ENCODE peak calls at places on chromosomes 4 and X, in ten cellular contexts. One of them, this sample, is unnamed.

GRCh38 chr4:137635108-137635507 is 102.8 kb upstream of the PCDH18 start:
- DNase-seq in fibroblast of the aortic adventitia: peak
- DNase-seq in PC-9: no peak
- DNase-seq in WTC11: no peak
- DNase-seq in nephron progenitor cell: no peak
- DNase-seq in foreskin fibroblast: peak
- DNase-seq in GM12864: no peak
- DNase-seq in cardiac muscle cell: peak
- DNase-seq in pancreas: no peak
- DNase-seq in fibroblast of mammary gland: peak
- DNase-seq in this sample: no peak

GRCh38 chrX:132948648-132949260 is 9.7 kb downstream of the HS6ST2 start:
- DNase-seq in fibroblast of the aortic adventitia: no peak
- DNase-seq in PC-9: no peak
- DNase-seq in WTC11: no peak
- DNase-seq in nephron progenitor cell: peak
- DNase-seq in foreskin fibroblast: no peak
- DNase-seq in GM12864: no peak
- DNase-seq in cardiac muscle cell: no peak
- DNase-seq in pancreas: no peak
- DNase-seq in fibroblast of mammary gland: no peak
- DNase-seq in this sample: no peak

GRCh38 chrX:39196192-39197102 is 395.2 kb downstream of the MID1IP1 start:
- DNase-seq in fibroblast of the aortic adventitia: peak
- DNase-seq in PC-9: no peak
- DNase-seq in WTC11: no peak
- DNase-seq in nephron progenitor cell: no peak
- DNase-seq in foreskin fibroblast: no peak
- DNase-seq in GM12864: peak
- DNase-seq in cardiac muscle cell: peak
- DNase-seq in pancreas: peak
- DNase-seq in fibroblast of mammary gland: peak
- DNase-seq in this sample: no peak

GRCh38 chr4:903066-904046 is 28.8 kb downstream of the GAK start:
- DNase-seq in fibroblast of the aortic adventitia: no peak
- DNase-seq in PC-9: no peak
- DNase-seq in WTC11: no peak
- DNase-seq in nephron progenitor cell: no peak
- DNase-seq in foreskin fibroblast: no peak
- DNase-seq in GM12864: no peak
- DNase-seq in cardiac muscle cell: no peak
- DNase-seq in pancreas: peak
- DNase-seq in fibroblast of mammary gland: no peak
- DNase-seq in this sample: no peak

GRCh38 chrX:2848806-2849420 is 20.2 kb downstream of the GYG2 start:
- DNase-seq in fibroblast of the aortic adventitia: peak
- DNase-seq in PC-9: no peak
- DNase-seq in WTC11: no peak
- DNase-seq in nephron progenitor cell: peak
- DNase-seq in foreskin fibroblast: peak
- DNase-seq in GM12864: no peak
- DNase-seq in cardiac muscle cell: peak
- DNase-seq in pancreas: no peak
- DNase-seq in fibroblast of mammary gland: peak
- DNase-seq in this sample: no peak

GRCh38 chr4:154014401-154015105 is 225.7 kb upstream of the SFRP2 start:
- DNase-seq in fibroblast of the aortic adventitia: peak
- DNase-seq in PC-9: no peak
- DNase-seq in WTC11: no peak
- DNase-seq in nephron progenitor cell: no peak
- DNase-seq in foreskin fibroblast: no peak
- DNase-seq in GM12864: no peak
- DNase-seq in cardiac muscle cell: no peak
- DNase-seq in pancreas: no peak
- DNase-seq in fibroblast of mammary gland: peak
- DNase-seq in this sample: no peak

GRCh38 chr4:26116057-26116456 is 202.0 kb downstream of the SMIM20 start:
- DNase-seq in fibroblast of the aortic adventitia: no peak
- DNase-seq in PC-9: no peak
- DNase-seq in WTC11: no peak
- DNase-seq in nephron progenitor cell: no peak
- DNase-seq in foreskin fibroblast: no peak
- DNase-seq in GM12864: no peak
- DNase-seq in cardiac muscle cell: no peak
- DNase-seq in pancreas: no peak
- DNase-seq in fibroblast of mammary gland: peak
- DNase-seq in this sample: no peak

GRCh38 chrX:135625995-135626394 is 87.4 kb upstream of the CT45A1 start:
- DNase-seq in fibroblast of the aortic adventitia: peak
- DNase-seq in PC-9: no peak
- DNase-seq in WTC11: no peak
- DNase-seq in nephron progenitor cell: no peak
- DNase-seq in foreskin fibroblast: no peak
- DNase-seq in GM12864: no peak
- DNase-seq in cardiac muscle cell: peak
- DNase-seq in pancreas: no peak
- DNase-seq in fibroblast of mammary gland: peak
- DNase-seq in this sample: no peak

GRCh38 chrX:153642313-153642654 is 4.7 kb upstream of the DUSP9 start:
- DNase-seq in fibroblast of the aortic adventitia: no peak
- DNase-seq in PC-9: no peak
- DNase-seq in WTC11: peak
- DNase-seq in nephron progenitor cell: peak
- DNase-seq in foreskin fibroblast: no peak
- DNase-seq in GM12864: no peak
- DNase-seq in cardiac muscle cell: no peak
- DNase-seq in pancreas: peak
- DNase-seq in fibroblast of mammary gland: no peak
- DNase-seq in this sample: no peak

GRCh38 chr4:20591571-20592455 is 108.4 kb upstream of the PACRGL start:
- DNase-seq in fibroblast of the aortic adventitia: no peak
- DNase-seq in PC-9: no peak
- DNase-seq in WTC11: no peak
- DNase-seq in nephron progenitor cell: no peak
- DNase-seq in foreskin fibroblast: no peak
- DNase-seq in GM12864: no peak
- DNase-seq in cardiac muscle cell: no peak
- DNase-seq in pancreas: no peak
- DNase-seq in fibroblast of mammary gland: no peak
- DNase-seq in this sample: no peak

GRCh38 chrX:13506574-13506973 is 62.8 kb upstream of the EGFL6 start:
- DNase-seq in fibroblast of the aortic adventitia: peak
- DNase-seq in PC-9: no peak
- DNase-seq in WTC11: peak
- DNase-seq in nephron progenitor cell: peak
- DNase-seq in foreskin fibroblast: no peak
- DNase-seq in GM12864: no peak
- DNase-seq in cardiac muscle cell: peak
- DNase-seq in pancreas: peak
- DNase-seq in fibroblast of mammary gland: peak
- DNase-seq in this sample: no peak

GRCh38 chr4:55475394-55476243 is 71.1 kb downstream of the CLOCK start:
- DNase-seq in fibroblast of the aortic adventitia: peak
- DNase-seq in PC-9: no peak
- DNase-seq in WTC11: no peak
- DNase-seq in nephron progenitor cell: no peak
- DNase-seq in foreskin fibroblast: peak
- DNase-seq in GM12864: no peak
- DNase-seq in cardiac muscle cell: peak
- DNase-seq in pancreas: no peak
- DNase-seq in fibroblast of mammary gland: peak
- DNase-seq in this sample: no peak

GRCh38 chrX:65999563-66000148 is 40.2 kb downstream of the VSIG4 start:
- DNase-seq in fibroblast of the aortic adventitia: no peak
- DNase-seq in PC-9: no peak
- DNase-seq in WTC11: no peak
- DNase-seq in nephron progenitor cell: no peak
- DNase-seq in foreskin fibroblast: no peak
- DNase-seq in GM12864: no peak
- DNase-seq in cardiac muscle cell: no peak
- DNase-seq in pancreas: no peak
- DNase-seq in fibroblast of mammary gland: no peak
- DNase-seq in this sample: no peak

DNA sequence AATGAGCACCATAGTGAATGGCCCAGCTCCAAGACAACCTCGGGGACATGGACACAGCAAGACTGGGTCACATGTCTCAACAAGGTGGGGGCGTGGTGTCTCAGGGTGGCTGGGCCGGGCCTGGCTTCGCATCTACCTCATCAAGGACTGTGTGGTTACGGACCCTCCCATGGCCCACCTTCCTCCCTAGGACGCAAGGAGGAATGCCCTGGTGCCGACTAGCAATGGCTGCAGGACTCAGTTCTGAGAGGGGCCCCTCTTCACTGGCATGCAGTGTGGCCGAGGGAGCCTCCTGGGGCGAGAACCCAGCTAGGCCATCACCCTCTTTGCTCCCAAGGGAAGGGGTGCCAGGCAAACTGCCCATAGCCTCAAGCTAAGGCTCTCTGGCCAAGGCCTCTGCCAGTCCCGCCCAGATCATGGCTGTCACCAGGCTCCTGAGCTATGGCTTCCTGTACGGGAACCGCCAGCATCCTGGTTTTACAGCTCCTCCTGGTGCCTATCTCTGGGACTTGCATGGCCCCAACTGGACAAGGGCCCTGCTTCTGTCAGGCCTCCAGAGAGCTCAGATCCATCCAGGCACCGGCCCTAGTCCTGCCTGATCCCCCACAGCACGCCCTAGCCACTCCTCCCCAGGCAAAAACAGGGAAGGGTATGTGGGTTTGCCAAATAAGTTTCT is 218.0 kb upstream of the AGTR2 start:
- DNase-seq in fibroblast of the aortic adventitia: no peak
- DNase-seq in PC-9: no peak
- DNase-seq in WTC11: no peak
- DNase-seq in nephron progenitor cell: no peak
- DNase-seq in foreskin fibroblast: no peak
- DNase-seq in GM12864: no peak
- DNase-seq in cardiac muscle cell: no peak
- DNase-seq in pancreas: no peak
- DNase-seq in fibroblast of mammary gland: no peak
- DNase-seq in this sample: no peak
- TF ChIP-seq CTCF in fibroblast of the aortic adventitia: no peak
- TF ChIP-seq CTCF in PC-9: no peak
- TF ChIP-seq CTCF in WTC11: no peak
- TF ChIP-seq CTCF in nephron progenitor cell: no peak
- TF ChIP-seq CTCF in foreskin fibroblast: no peak
- TF ChIP-seq CTCF in GM12864: no peak
- TF ChIP-seq CTCF in cardiac muscle cell: no peak
- TF ChIP-seq CTCF in pancreas: no peak
- TF ChIP-seq CTCF in fibroblast of mammary gland: peak
- TF ChIP-seq CTCF in this sample: no peak

GRCh38 chr4:121823505-121824170 is at the start of gene CCNA2:
- DNase-seq in fibroblast of the aortic adventitia: peak
- DNase-seq in PC-9: peak
- DNase-seq in WTC11: peak
- DNase-seq in nephron progenitor cell: peak
- DNase-seq in foreskin fibroblast: peak
- DNase-seq in GM12864: peak
- DNase-seq in cardiac muscle cell: peak
- DNase-seq in pancreas: peak
- DNase-seq in fibroblast of mammary gland: peak
- DNase-seq in this sample: peak
- TF ChIP-seq CTCF in fibroblast of the aortic adventitia: peak
- TF ChIP-seq CTCF in PC-9: no peak
- TF ChIP-seq CTCF in WTC11: no peak
- TF ChIP-seq CTCF in nephron progenitor cell: no peak
- TF ChIP-seq CTCF in foreskin fibroblast: no peak
- TF ChIP-seq CTCF in GM12864: no peak
- TF ChIP-seq CTCF in cardiac muscle cell: no peak
- TF ChIP-seq CTCF in pancreas: no peak
- TF ChIP-seq CTCF in fibroblast of mammary gland: peak
- TF ChIP-seq CTCF in this sample: no peak

GRCh38 chr4:124188601-124189000 is 523.9 kb downstream of the ANKRD50 start:
- DNase-seq in fibroblast of the aortic adventitia: no peak
- DNase-seq in PC-9: peak
- DNase-seq in WTC11: no peak
- DNase-seq in nephron progenitor cell: no peak
- DNase-seq in foreskin fibroblast: no peak
- DNase-seq in GM12864: no peak
- DNase-seq in cardiac muscle cell: no peak
- DNase-seq in pancreas: no peak
- DNase-seq in fibroblast of mammary gland: no peak
- DNase-seq in this sample: no peak

GRCh38 chr4:124189545-124189944 is 523.0 kb downstream of the ANKRD50 start:
- DNase-seq in fibroblast of the aortic adventitia: no peak
- DNase-seq in PC-9: peak
- DNase-seq in WTC11: no peak
- DNase-seq in nephron progenitor cell: no peak
- DNase-seq in foreskin fibroblast: no peak
- DNase-seq in GM12864: no peak
- DNase-seq in cardiac muscle cell: no peak
- DNase-seq in pancreas: no peak
- DNase-seq in fibroblast of mammary gland: no peak
- DNase-seq in this sample: no peak

GRCh38 chr4:124192544-124192943 is 520.0 kb downstream of the ANKRD50 start:
- DNase-seq in fibroblast of the aortic adventitia: no peak
- DNase-seq in PC-9: peak
- DNase-seq in WTC11: no peak
- DNase-seq in nephron progenitor cell: no peak
- DNase-seq in foreskin fibroblast: no peak
- DNase-seq in GM12864: no peak
- DNase-seq in cardiac muscle cell: no peak
- DNase-seq in pancreas: no peak
- DNase-seq in fibroblast of mammary gland: no peak
- DNase-seq in this sample: no peak

GRCh38 chr4:124191329-124191728 is 521.2 kb downstream of the ANKRD50 start:
- DNase-seq in fibroblast of the aortic adventitia: no peak
- DNase-seq in PC-9: peak
- DNase-seq in WTC11: no peak
- DNase-seq in nephron progenitor cell: no peak
- DNase-seq in foreskin fibroblast: no peak
- DNase-seq in GM12864: no peak
- DNase-seq in cardiac muscle cell: no peak
- DNase-seq in pancreas: no peak
- DNase-seq in fibroblast of mammary gland: no peak
- DNase-seq in this sample: no peak
- TF ChIP-seq CTCF in fibroblast of the aortic adventitia: no peak
- TF ChIP-seq CTCF in PC-9: no peak
- TF ChIP-seq CTCF in WTC11: no peak
- TF ChIP-seq CTCF in nephron progenitor cell: no peak
- TF ChIP-seq CTCF in foreskin fibroblast: no peak
- TF ChIP-seq CTCF in GM12864: no peak
- TF ChIP-seq CTCF in cardiac muscle cell: no peak
- TF ChIP-seq CTCF in pancreas: no peak
- TF ChIP-seq CTCF in fibroblast of mammary gland: no peak
- TF ChIP-seq CTCF in this sample: no peak

DNA sequence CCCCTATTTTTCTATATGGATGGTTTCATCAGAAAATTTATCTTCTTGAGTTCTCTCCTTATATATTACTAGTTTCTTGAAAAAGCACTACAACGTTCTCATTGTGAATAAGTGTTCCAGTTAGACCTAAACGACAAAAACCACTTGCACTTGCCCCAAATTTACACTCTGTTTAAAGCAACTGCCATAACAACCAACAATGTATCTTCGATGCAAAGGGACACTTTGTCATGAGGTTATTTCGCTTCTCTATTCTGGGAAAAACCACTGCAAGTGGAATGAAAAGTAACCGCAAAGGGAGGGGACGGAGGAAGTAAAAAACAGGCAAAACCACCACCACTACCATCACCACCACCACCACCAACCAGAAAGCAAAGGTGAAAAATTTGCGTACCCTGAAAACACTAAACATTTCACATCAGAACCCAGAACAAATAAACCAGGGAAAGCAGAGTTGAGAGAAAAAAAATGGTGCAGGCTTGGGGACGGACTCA is 1.2 kb upstream of the N4BP2 start:
- DNase-seq in fibroblast of the aortic adventitia: no peak
- DNase-seq in PC-9: no peak
- DNase-seq in WTC11: no peak
- DNase-seq in nephron progenitor cell: no peak
- DNase-seq in foreskin fibroblast: no peak
- DNase-seq in GM12864: peak
- DNase-seq in cardiac muscle cell: no peak
- DNase-seq in pancreas: no peak
- DNase-seq in fibroblast of mammary gland: no peak
- DNase-seq in this sample: no peak
- TF ChIP-seq CTCF in fibroblast of the aortic adventitia: no peak
- TF ChIP-seq CTCF in PC-9: no peak
- TF ChIP-seq CTCF in WTC11: no peak
- TF ChIP-seq CTCF in nephron progenitor cell: no peak
- TF ChIP-seq CTCF in foreskin fibroblast: no peak
- TF ChIP-seq CTCF in GM12864: no peak
- TF ChIP-seq CTCF in cardiac muscle cell: no peak
- TF ChIP-seq CTCF in pancreas: no peak
- TF ChIP-seq CTCF in fibroblast of mammary gland: no peak
- TF ChIP-seq CTCF in this sample: no peak

This sample was measured in mesothelial cell of epicardium.